ENCODE peak calls at places on chromosomes 3 and 15, in nine cellular contexts. Z, F, S, H, E, N, D, O and G are unnamed samples.

GRCh38 chr3:8837172-8837571 is 67.8 kb upstream of the OXTR start:
- DNase-seq in Z (no peak), F (no peak), S (no peak), H (no peak), E (no peak), N (no peak), D (no peak), O (no peak), G (no peak)

GRCh38 chr15:73056460-73056859 is 4.2 kb downstream of the NEO1 start:
- DNase-seq in Z (no peak), F (no peak), S (no peak), H (no peak), E (no peak), N (no peak), D (no peak), O (no peak), G (no peak)

GRCh38 chr3:31934018-31934417 is 47.0 kb downstream of the OSBPL10 start:
- DNase-seq in Z (no peak), F (no peak), S (peak), H (no peak), E (no peak), N (no peak), D (no peak), O (no peak), G (no peak)

GRCh38 chr15:26773917-26774316 is 1.1 kb upstream of the GABRB3 start:
- DNase-seq in Z (no peak), F (no peak), S (peak), H (peak), E (no peak), N (no peak), D (no peak), O (no peak), G (peak)

GRCh38 chr3:86702381-86702958 is 288.5 kb downstream of the VGLL3 start:
- DNase-seq in Z (no peak), F (no peak), S (no peak), H (no peak), E (peak), N (no peak), D (no peak), O (no peak), G (no peak)

GRCh38 chr15:96247631-96248305 is 82.7 kb upstream of the NR2F2 start:
- DNase-seq in Z (no peak), F (no peak), S (no peak), H (no peak), E (no peak), N (no peak), D (no peak), O (no peak), G (no peak)

GRCh38 chr3:151319613-151320012 is 3.0 kb upstream of the GPR87 start:
- DNase-seq in Z (no peak), F (no peak), S (no peak), H (no peak), E (no peak), N (no peak), D (no peak), O (no peak), G (no peak)

GRCh38 chr3:52146189-52146588 is 8.0 kb downstream of the POC1A start:
- DNase-seq in Z (no peak), F (no peak), S (no peak), H (no peak), E (no peak), N (no peak), D (no peak), O (no peak), G (no peak)

GRCh38 chr3:127867986-127868385 is 45.7 kb upstream of the MGLL start:
- DNase-seq in Z (no peak), F (no peak), S (no peak), H (no peak), E (no peak), N (no peak), D (no peak), O (no peak), G (no peak)

GRCh38 chr3:117059990-117060338 is 350.4 kb downstream of the TUSC7 start:
- DNase-seq in Z (no peak), F (no peak), S (no peak), H (no peak), E (no peak), N (no peak), D (no peak), O (no peak), G (no peak)

GRCh38 chr3:108495717-108496116 is 14.7 kb downstream of the MYH15 start:
- DNase-seq in Z (no peak), F (no peak), S (no peak), H (no peak), E (no peak), N (no peak), D (no peak), O (no peak), G (no peak)
- TF ChIP-seq CTCF in Z (no peak), F (no peak), S (no peak), H (no peak), E (no peak), N (no peak), D (no peak), O (no peak), G (no peak)

DNA sequence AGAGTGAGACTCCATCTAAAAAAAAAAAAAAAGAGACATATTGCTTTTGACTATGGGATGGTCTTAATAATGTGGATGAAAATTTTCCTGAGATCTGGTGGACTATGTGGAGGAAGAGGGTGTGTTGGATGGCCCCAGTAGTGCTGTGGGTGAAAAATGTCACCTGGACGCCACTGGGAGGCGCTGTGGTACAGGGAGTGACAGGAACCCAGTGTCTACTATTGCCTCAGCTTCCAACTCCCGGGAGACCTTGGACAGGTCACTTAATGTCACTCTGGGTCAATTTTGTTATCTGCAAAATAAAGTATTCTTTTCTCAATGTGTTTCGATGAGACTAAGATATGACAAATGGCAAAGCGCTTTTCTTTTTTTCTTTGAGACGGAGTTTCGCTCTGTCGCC is 27.7 kb upstream of the DCP1A start:
- DNase-seq in Z (peak), F (no peak), S (peak), H (peak), E (peak), N (peak), D (peak), O (peak), G (peak)
- TF ChIP-seq CTCF in Z (peak), F (peak), S (peak), H (peak), E (peak), N (peak), D (peak), O (peak), G (peak)

GRCh38 chr3:146335386-146335785 is 84.5 kb upstream of the PLSCR4 start:
- DNase-seq in Z (no peak), F (no peak), S (no peak), H (no peak), E (no peak), N (no peak), D (no peak), O (no peak), G (no peak)

GRCh38 chr3:146337991-146338390 is 87.1 kb upstream of the PLSCR4 start:
- DNase-seq in Z (no peak), F (no peak), S (no peak), H (no peak), E (no peak), N (no peak), D (no peak), O (no peak), G (no peak)

GRCh38 chr3:146339262-146339808 is 88.4 kb upstream of the PLSCR4 start:
- DNase-seq in Z (no peak), F (no peak), S (no peak), H (no peak), E (no peak), N (no peak), D (no peak), O (no peak), G (no peak)

GRCh38 chr3:146331967-146332366 is 81.1 kb upstream of the PLSCR4 start:
- DNase-seq in Z (no peak), F (no peak), S (no peak), H (no peak), E (no peak), N (no peak), D (no peak), O (no peak), G (no peak)

DNA sequence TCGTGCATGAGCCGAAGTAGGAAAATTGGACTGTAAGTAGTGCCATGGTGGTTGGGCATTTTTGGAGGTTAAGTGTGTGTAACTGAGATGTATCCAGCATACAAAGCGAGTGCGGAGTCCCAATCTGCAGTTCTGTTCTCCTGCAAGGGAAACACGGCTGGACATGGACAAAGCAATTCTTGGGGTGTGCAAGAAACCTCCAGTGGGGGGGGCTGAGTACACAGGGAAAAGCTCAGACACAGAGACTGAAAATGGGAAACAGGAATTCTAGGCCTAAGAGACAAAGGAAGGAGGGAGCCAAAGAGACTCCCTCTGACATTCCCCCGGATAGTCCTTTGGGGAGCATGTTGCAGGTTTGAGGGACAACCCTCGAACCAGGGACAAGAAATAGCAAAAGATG is 83.2 kb upstream of the PLSCR4 start:
- DNase-seq in Z (no peak), F (no peak), S (no peak), H (peak), E (no peak), N (no peak), D (no peak), O (peak), G (no peak)
- TF ChIP-seq CTCF in Z (peak), F (no peak), S (no peak), H (no peak), E (no peak), N (no peak), D (peak), O (peak), G (no peak)

GRCh38 chr3:37773925-37774324 is 87.8 kb upstream of the CTDSPL start:
- DNase-seq in Z (no peak), F (no peak), S (no peak), H (no peak), E (no peak), N (no peak), D (no peak), O (no peak), G (no peak)

GRCh38 chr3:37777835-37778234 is 83.8 kb upstream of the CTDSPL start:
- DNase-seq in Z (no peak), F (no peak), S (no peak), H (no peak), E (no peak), N (no peak), D (no peak), O (no peak), G (no peak)

GRCh38 chr3:37779289-37780152 is 82.2 kb upstream of the CTDSPL start:
- DNase-seq in Z (no peak), F (no peak), S (peak), H (no peak), E (peak), N (no peak), D (peak), O (peak), G (no peak)
- TF ChIP-seq CTCF in Z (peak), F (peak), S (peak), H (peak), E (peak), N (peak), D (peak), O (peak), G (peak)

DNA sequence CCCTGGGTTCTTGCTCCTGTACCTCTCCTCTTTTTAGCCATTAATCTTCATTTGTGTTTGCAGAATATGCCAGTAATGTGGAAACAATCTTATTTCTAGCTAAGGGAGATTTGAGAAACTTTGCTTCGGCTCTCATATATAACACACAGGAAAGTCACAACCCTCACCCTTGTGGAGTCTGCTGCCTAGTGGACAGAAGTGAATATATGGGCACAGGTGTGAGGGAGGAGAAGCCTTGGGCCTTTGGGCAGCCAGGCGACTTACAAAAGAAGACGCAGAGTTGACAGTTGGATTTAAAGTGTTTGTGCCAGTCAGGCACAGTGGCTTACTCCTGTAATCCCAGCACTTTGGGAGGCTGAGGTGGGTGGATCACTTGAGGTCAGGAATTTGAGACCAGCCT is 181.8 kb upstream of the TBL1XR1 start:
- DNase-seq in Z (no peak), F (no peak), S (no peak), H (no peak), E (no peak), N (no peak), D (no peak), O (no peak), G (no peak)
- TF ChIP-seq CTCF in Z (peak), F (peak), S (no peak), H (no peak), E (no peak), N (no peak), D (no peak), O (no peak), G (no peak)

GRCh38 chr15:24039683-24040082 is 352.6 kb upstream of the NDN start:
- DNase-seq in Z (no peak), F (no peak), S (no peak), H (no peak), E (no peak), N (no peak), D (no peak), O (no peak), G (no peak)
- TF ChIP-seq CTCF in Z (no peak), F (no peak), S (no peak), H (no peak), E (no peak), N (no peak), D (no peak), O (no peak), G (no peak)

DNA sequence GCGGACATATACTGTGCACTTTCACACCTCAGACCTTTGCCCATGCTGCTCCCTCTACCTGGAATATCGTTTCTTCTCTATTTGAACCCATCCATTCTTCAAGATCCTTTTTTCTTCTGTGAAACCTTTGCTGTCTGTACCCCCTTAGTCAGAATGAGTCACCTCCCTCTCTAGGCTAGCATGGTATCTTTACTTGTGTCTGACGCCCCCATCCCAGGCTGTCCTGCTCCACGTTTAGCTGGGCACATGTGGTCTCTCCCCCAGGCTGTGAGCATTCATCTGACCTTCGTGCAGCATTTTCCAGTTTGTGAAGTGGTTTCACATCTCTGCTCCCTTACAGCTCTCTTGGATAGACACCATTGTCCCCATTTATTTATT is 14.3 kb upstream of the TLE3 start:
- DNase-seq in Z (no peak), F (no peak), S (no peak), H (no peak), E (no peak), N (no peak), D (no peak), O (no peak), G (no peak)
- TF ChIP-seq CTCF in Z (no peak), F (no peak), S (no peak), H (no peak), E (no peak), N (no peak), D (no peak), O (no peak), G (no peak)

DNA sequence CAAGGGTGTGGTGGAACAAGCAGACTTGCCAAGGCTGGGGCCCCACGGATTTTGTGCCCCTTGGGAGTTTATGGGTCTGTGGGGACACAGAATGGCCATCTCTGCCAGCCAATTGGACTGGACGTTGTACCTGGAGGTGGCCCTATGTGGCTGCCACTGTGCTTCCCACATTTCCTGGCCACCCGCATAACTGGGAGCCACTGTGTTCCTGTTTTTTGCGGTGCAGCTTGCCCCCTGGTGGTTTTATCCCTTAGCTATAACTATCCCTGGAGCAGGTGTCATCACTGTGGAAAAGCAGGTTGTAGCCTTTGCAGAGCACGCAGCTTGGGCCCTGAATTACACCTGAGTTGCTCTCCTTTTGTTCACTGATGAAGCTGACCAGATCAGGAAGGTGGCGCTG is 306.3 kb downstream of the ZPLD1 start:
- DNase-seq in Z (no peak), F (no peak), S (no peak), H (peak), E (no peak), N (no peak), D (no peak), O (no peak), G (no peak)
- TF ChIP-seq CTCF in Z (no peak), F (peak), S (peak), H (peak), E (no peak), N (no peak), D (no peak), O (no peak), G (no peak)

GRCh38 chr15:44706946-44707636 is 4.0 kb downstream of the PATL2 start:
- DNase-seq in Z (no peak), F (no peak), S (no peak), H (no peak), E (no peak), N (no peak), D (peak), O (no peak), G (no peak)
- TF ChIP-seq CTCF in Z (no peak), F (no peak), S (no peak), H (no peak), E (no peak), N (no peak), D (no peak), O (no peak), G (no peak)